ENCODE peak calls at places on chromosomes 1 and 21, in five cellular contexts. Z is stimulated activated CD8-positive, alpha-beta memory T cell treated with anti-CD3 and anti-CD28 coated beads, Interleukin-4, amount 100 ng/mL, for 48 hours; B is activated CD4-positive, alpha-beta T cell treated with anti-CD3 and anti-CD28 coated beads for 48 hours; G is NCI-H1092; F is CD8-positive, alpha-beta T cell. P is an unnamed sample.

GRCh38 chr1:19398309-19398760 is 86.2 kb downstream of the SLC66A1 start:
- DNase-seq in G (no peak), F (no peak), B (peak), Z (peak), P (no peak)

GRCh38 chr1:165129568-165130164 is 226.8 kb downstream of the LMX1A start:
- DNase-seq in G (peak), Z (peak), F (no peak), B (peak), P (peak)

GRCh38 chr21:35113064-35113463 is 64.0 kb upstream of the RUNX1 start:
- DNase-seq in F (no peak), Z (no peak), G (no peak), B (peak), P (no peak)

GRCh38 chr1:227729144-227729880 is 5.8 kb downstream of the JMJD4 start:
- DNase-seq in B (no peak), G (no peak), Z (peak), F (no peak), P (no peak)

GRCh38 chr1:5986018-5986417 is 6.2 kb downstream of the NPHP4 start:
- DNase-seq in B (no peak), F (no peak), Z (no peak), G (no peak), P (no peak)

GRCh38 chr1:205224736-205225135 is 3.0 kb upstream of the TMCC2 start:
- DNase-seq in F (no peak), G (no peak), B (no peak), Z (no peak), P (no peak)

GRCh38 chr1:178538192-178538916 is 25.4 kb downstream of the TEX35 start:
- DNase-seq in B (no peak), G (no peak), F (no peak), Z (no peak), P (no peak)

GRCh38 chr1:174218983-174219382 is 59.7 kb downstream of the RABGAP1L start:
- DNase-seq in F (no peak), G (no peak), Z (no peak), B (no peak), P (no peak)

GRCh38 chr1:203480084-203480483 is 4.5 kb downstream of the PRELP start:
- DNase-seq in B (no peak), Z (no peak), G (no peak), F (no peak), P (no peak)

GRCh38 chr1:11284784-11285183 is 11.8 kb downstream of the UBIAD1 start:
- DNase-seq in G (no peak), Z (no peak), B (no peak), F (no peak), P (no peak)

GRCh38 chr1:42734201-42735035 is 5.6 kb downstream of the CLDN19 start:
- DNase-seq in B (no peak), G (no peak), F (no peak), Z (peak), P (no peak)

GRCh38 chr1:921011-921837 is 2.5 kb upstream of the SAMD11 start:
- DNase-seq in G (peak), F (no peak), B (no peak), Z (no peak), P (peak)

GRCh38 chr1:229430761-229431269 is 3.1 kb downstream of the ACTA1 start:
- DNase-seq in F (peak), B (peak), Z (peak), G (no peak), P (no peak)

GRCh38 chr1:41891403-41891896 is 27.3 kb downstream of the HIVEP3 start:
- DNase-seq in G (peak), Z (peak), B (peak), F (peak), P (peak)

GRCh38 chr21:43281661-43282357 is 113.0 kb downstream of the CRYAA start:
- DNase-seq in B (no peak), G (no peak), F (no peak), Z (no peak), P (no peak)

GRCh38 chr1:9399510-9400424 is 107.1 kb downstream of the SPSB1 start:
- DNase-seq in G (peak), Z (no peak), B (no peak), F (no peak), P (no peak)

GRCh38 chr1:160369087-160369486 is 2.2 kb downstream of the NHLH1 start:
- DNase-seq in F (no peak), Z (no peak), G (no peak), B (no peak), P (no peak)

GRCh38 chr1:54499097-54500029 is 48.7 kb upstream of the ACOT11 start:
- DNase-seq in F (no peak), G (no peak), Z (no peak), B (peak), P (no peak)

GRCh38 chr1:49351744-49352143 is 575.1 kb upstream of the BEND5 start:
- DNase-seq in F (no peak), G (no peak), Z (no peak), B (no peak), P (no peak)

GRCh38 chr1:107609808-107610207 is 355.2 kb downstream of the VAV3 start:
- DNase-seq in B (no peak), G (no peak), Z (no peak), F (no peak), P (no peak)

GRCh38 chr1:200311256-200311655 is 98.6 kb downstream of the ZNF281 start:
- DNase-seq in G (no peak), Z (no peak), B (no peak), F (no peak), P (no peak)

GRCh38 chr1:24912359-24913273 is 17.5 kb downstream of the RUNX3 start:
- DNase-seq in G (no peak), F (no peak), B (no peak), Z (peak), P (no peak)

GRCh38 chr1:160357286-160358002 is 9.4 kb upstream of the NHLH1 start:
- DNase-seq in G (no peak), Z (peak), B (no peak), F (no peak), P (no peak)

GRCh38 chr1:19366599-19367315 is 54.6 kb downstream of the SLC66A1 start:
- DNase-seq in F (no peak), B (no peak), G (no peak), Z (no peak), P (no peak)

GRCh38 chr21:29190920-29191319 is 60.5 kb downstream of the MAP3K7CL start:
- DNase-seq in F (no peak), B (no peak), G (no peak), Z (no peak), P (no peak)

GRCh38 chr1:89213347-89213746 is 14.6 kb upstream of the GBP4 start:
- DNase-seq in F (no peak), Z (no peak), G (no peak), B (no peak), P (no peak)

GRCh38 chr1:203036135-203036534 is 9.8 kb downstream of the PPFIA4 start:
- DNase-seq in G (no peak), B (no peak), F (no peak), Z (no peak), P (no peak)

GRCh38 chr1:19651141-19651737 is 7.1 kb downstream of the NBL1 start:
- DNase-seq in G (peak), Z (peak), B (peak), F (peak), P (no peak)

GRCh38 chr1:19815801-19816736 is 986 bp upstream of the RNF186 start:
- DNase-seq in F (no peak), Z (no peak), G (peak), B (no peak), P (peak)

GRCh38 chr1:241630476-241630875 is 9.7 kb downstream of the CHML start:
- DNase-seq in G (no peak), F (no peak), B (no peak), Z (no peak), P (no peak)